ENCODE peak calls at places on chromosomes 13 and 19, in nine cellular contexts. One of them, this sample, is unnamed.

GRCh38 chr13:49935171-49936084 is 712 bp downstream of the SPRYD7 start:
- DNase-seq in BJ: no peak
- DNase-seq in cardiac fibroblast: peak
- DNase-seq in A549: peak
- DNase-seq in stomach: peak
- DNase-seq in retinal pigment epithelial cell: no peak
- DNase-seq in prostate gland: peak
- DNase-seq in CD8-positive, alpha-beta T cell: no peak
- DNase-seq in epithelial cell of esophagus: peak
- DNase-seq in this sample: peak

GRCh38 chr19:7211191-7211988 is 82.8 kb downstream of the INSR start:
- DNase-seq in retinal pigment epithelial cell: no peak
- DNase-seq in BJ: no peak
- DNase-seq in cardiac fibroblast: peak
- DNase-seq in epithelial cell of esophagus: no peak
- DNase-seq in prostate gland: no peak
- DNase-seq in stomach: peak
- DNase-seq in A549: no peak
- DNase-seq in CD8-positive, alpha-beta T cell: no peak
- DNase-seq in this sample: no peak

GRCh38 chr19:55540619-55541018 is 3.7 kb upstream of the SBK2 start:
- DNase-seq in CD8-positive, alpha-beta T cell: no peak
- DNase-seq in BJ: no peak
- DNase-seq in epithelial cell of esophagus: no peak
- DNase-seq in stomach: no peak
- DNase-seq in cardiac fibroblast: no peak
- DNase-seq in A549: no peak
- DNase-seq in retinal pigment epithelial cell: no peak
- DNase-seq in prostate gland: no peak
- DNase-seq in this sample: no peak

GRCh38 chr19:56927294-56927693 is 86.8 kb upstream of the PEG3 start:
- DNase-seq in BJ: no peak
- DNase-seq in A549: no peak
- DNase-seq in cardiac fibroblast: no peak
- DNase-seq in retinal pigment epithelial cell: no peak
- DNase-seq in prostate gland: no peak
- DNase-seq in CD8-positive, alpha-beta T cell: no peak
- DNase-seq in stomach: no peak
- DNase-seq in epithelial cell of esophagus: no peak
- DNase-seq in this sample: no peak

GRCh38 chr13:30191491-30192100 is 115.8 kb downstream of the KATNAL1 start:
- DNase-seq in epithelial cell of esophagus: peak
- DNase-seq in cardiac fibroblast: peak
- DNase-seq in A549: no peak
- DNase-seq in CD8-positive, alpha-beta T cell: no peak
- DNase-seq in stomach: no peak
- DNase-seq in BJ: no peak
- DNase-seq in prostate gland: no peak
- DNase-seq in retinal pigment epithelial cell: no peak
- DNase-seq in this sample: peak

GRCh38 chr13:39887424-39887823 is 232.0 kb downstream of the COG6 start:
- DNase-seq in BJ: peak
- DNase-seq in CD8-positive, alpha-beta T cell: no peak
- DNase-seq in cardiac fibroblast: no peak
- DNase-seq in epithelial cell of esophagus: no peak
- DNase-seq in prostate gland: no peak
- DNase-seq in stomach: no peak
- DNase-seq in A549: no peak
- DNase-seq in retinal pigment epithelial cell: no peak
- DNase-seq in this sample: no peak

GRCh38 chr13:112690242-112690943 is 555 bp downstream of the ATP11A start:
- DNase-seq in epithelial cell of esophagus: peak
- DNase-seq in retinal pigment epithelial cell: no peak
- DNase-seq in cardiac fibroblast: peak
- DNase-seq in CD8-positive, alpha-beta T cell: no peak
- DNase-seq in prostate gland: peak
- DNase-seq in A549: no peak
- DNase-seq in stomach: peak
- DNase-seq in BJ: no peak
- DNase-seq in this sample: peak

GRCh38 chr13:48775804-48776203 is 122.1 kb downstream of the CYSLTR2 start:
- DNase-seq in prostate gland: no peak
- DNase-seq in stomach: no peak
- DNase-seq in retinal pigment epithelial cell: no peak
- DNase-seq in A549: no peak
- DNase-seq in CD8-positive, alpha-beta T cell: no peak
- DNase-seq in cardiac fibroblast: peak
- DNase-seq in epithelial cell of esophagus: peak
- DNase-seq in BJ: peak
- DNase-seq in this sample: peak

GRCh38 chr13:91698767-91699166 is 300.3 kb downstream of the GPC5 start:
- DNase-seq in retinal pigment epithelial cell: no peak
- DNase-seq in stomach: no peak
- DNase-seq in BJ: no peak
- DNase-seq in epithelial cell of esophagus: no peak
- DNase-seq in prostate gland: no peak
- DNase-seq in A549: no peak
- DNase-seq in CD8-positive, alpha-beta T cell: no peak
- DNase-seq in cardiac fibroblast: no peak
- DNase-seq in this sample: no peak

GRCh38 chr13:50358221-50358620 is 343.0 kb downstream of the KCNRG start:
- DNase-seq in retinal pigment epithelial cell: no peak
- DNase-seq in A549: no peak
- DNase-seq in BJ: no peak
- DNase-seq in cardiac fibroblast: no peak
- DNase-seq in CD8-positive, alpha-beta T cell: no peak
- DNase-seq in epithelial cell of esophagus: no peak
- DNase-seq in stomach: no peak
- DNase-seq in prostate gland: no peak
- DNase-seq in this sample: peak

GRCh38 chr13:97386832-97387486 is 47.0 kb upstream of the RAP2A start:
- DNase-seq in BJ: no peak
- DNase-seq in prostate gland: no peak
- DNase-seq in A549: no peak
- DNase-seq in retinal pigment epithelial cell: no peak
- DNase-seq in CD8-positive, alpha-beta T cell: no peak
- DNase-seq in cardiac fibroblast: no peak
- DNase-seq in stomach: no peak
- DNase-seq in epithelial cell of esophagus: no peak
- DNase-seq in this sample: no peak

GRCh38 chr19:33767898-33768413 is 28.7 kb upstream of the KCTD15 start:
- DNase-seq in CD8-positive, alpha-beta T cell: no peak
- DNase-seq in BJ: no peak
- DNase-seq in A549: peak
- DNase-seq in epithelial cell of esophagus: peak
- DNase-seq in stomach: no peak
- DNase-seq in cardiac fibroblast: peak
- DNase-seq in prostate gland: no peak
- DNase-seq in retinal pigment epithelial cell: no peak
- DNase-seq in this sample: peak

GRCh38 chr13:51539887-51540286 is 44.4 kb upstream of the WDFY2 start:
- DNase-seq in prostate gland: no peak
- DNase-seq in stomach: no peak
- DNase-seq in A549: no peak
- DNase-seq in epithelial cell of esophagus: no peak
- DNase-seq in cardiac fibroblast: peak
- DNase-seq in retinal pigment epithelial cell: no peak
- DNase-seq in CD8-positive, alpha-beta T cell: no peak
- DNase-seq in BJ: no peak
- DNase-seq in this sample: no peak

GRCh38 chr19:44447864-44448674 is at the start of gene ZNF229:
- DNase-seq in cardiac fibroblast: peak
- DNase-seq in stomach: peak
- DNase-seq in retinal pigment epithelial cell: peak
- DNase-seq in CD8-positive, alpha-beta T cell: peak
- DNase-seq in epithelial cell of esophagus: peak
- DNase-seq in A549: peak
- DNase-seq in BJ: peak
- DNase-seq in prostate gland: peak
- DNase-seq in this sample: peak

GRCh38 chr19:32333227-32333626 is 12.2 kb upstream of the ZNF507 start:
- DNase-seq in stomach: no peak
- DNase-seq in BJ: no peak
- DNase-seq in A549: no peak
- DNase-seq in epithelial cell of esophagus: no peak
- DNase-seq in prostate gland: no peak
- DNase-seq in retinal pigment epithelial cell: no peak
- DNase-seq in CD8-positive, alpha-beta T cell: no peak
- DNase-seq in cardiac fibroblast: no peak
- DNase-seq in this sample: no peak

GRCh38 chr19:32337176-32337808 is 8.1 kb upstream of the ZNF507 start:
- DNase-seq in CD8-positive, alpha-beta T cell: no peak
- DNase-seq in BJ: no peak
- DNase-seq in cardiac fibroblast: peak
- DNase-seq in retinal pigment epithelial cell: peak
- DNase-seq in prostate gland: no peak
- DNase-seq in stomach: no peak
- DNase-seq in epithelial cell of esophagus: no peak
- DNase-seq in A549: no peak
- DNase-seq in this sample: no peak

GRCh38 chr19:32339988-32340874 is 5.2 kb upstream of the ZNF507 start:
- DNase-seq in epithelial cell of esophagus: peak
- DNase-seq in retinal pigment epithelial cell: no peak
- DNase-seq in CD8-positive, alpha-beta T cell: peak
- DNase-seq in prostate gland: peak
- DNase-seq in stomach: peak
- DNase-seq in BJ: no peak
- DNase-seq in A549: peak
- DNase-seq in cardiac fibroblast: peak
- DNase-seq in this sample: peak

DNA sequence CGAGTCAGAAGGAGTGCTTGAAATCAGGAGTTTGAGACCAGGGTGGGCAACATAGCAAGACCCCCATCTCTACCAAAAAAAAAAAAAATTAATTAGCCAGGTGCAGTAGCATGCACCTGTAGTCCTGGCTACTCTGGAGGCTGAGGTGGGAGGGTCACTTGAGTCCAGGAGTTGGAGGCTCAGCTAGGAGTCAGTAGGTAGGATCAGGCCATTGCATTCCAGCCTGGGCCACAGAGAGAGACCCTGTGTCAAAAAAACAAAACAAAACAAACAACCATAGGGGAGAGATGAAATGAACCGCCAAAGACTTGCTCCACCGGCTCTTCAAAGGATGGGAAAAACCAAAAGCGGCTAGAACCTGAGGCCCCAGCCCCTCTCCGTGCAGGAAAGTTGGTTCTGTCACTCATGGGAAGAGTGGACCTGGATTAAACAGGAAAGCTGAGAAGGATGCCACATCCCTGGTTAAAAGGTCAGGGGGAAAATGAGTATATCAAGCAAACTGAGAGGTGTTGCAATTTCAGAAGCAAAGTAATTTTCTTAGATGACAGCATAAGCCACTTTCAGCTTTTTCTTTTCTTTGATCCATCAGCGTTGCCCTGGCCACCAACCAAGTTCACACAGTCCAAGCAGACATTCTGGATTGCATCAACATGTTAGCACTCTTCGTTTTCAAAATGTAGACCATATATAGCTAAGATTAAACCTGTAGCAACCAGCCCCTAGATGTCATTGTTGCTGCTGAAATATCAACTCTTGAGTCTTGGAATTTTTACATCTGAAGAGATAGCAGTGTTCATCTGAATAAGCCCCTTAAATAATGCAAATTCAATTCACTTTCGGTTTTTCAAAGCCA is 8.9 kb upstream of the ZNF507 start:
- DNase-seq in retinal pigment epithelial cell: peak
- DNase-seq in epithelial cell of esophagus: peak
- DNase-seq in BJ: no peak
- DNase-seq in cardiac fibroblast: peak
- DNase-seq in CD8-positive, alpha-beta T cell: no peak
- DNase-seq in prostate gland: no peak
- DNase-seq in stomach: no peak
- DNase-seq in A549: peak
- DNase-seq in this sample: peak
- H3K4me3 ChIP-seq in retinal pigment epithelial cell: peak
- H3K4me3 ChIP-seq in epithelial cell of esophagus: no peak
- H3K4me3 ChIP-seq in BJ: peak
- H3K4me3 ChIP-seq in cardiac fibroblast: peak
- H3K4me3 ChIP-seq in CD8-positive, alpha-beta T cell: no peak
- H3K4me3 ChIP-seq in prostate gland: no peak
- H3K4me3 ChIP-seq in stomach: no peak
- H3K4me3 ChIP-seq in A549: no peak
- H3K4me3 ChIP-seq in this sample: no peak

DNA sequence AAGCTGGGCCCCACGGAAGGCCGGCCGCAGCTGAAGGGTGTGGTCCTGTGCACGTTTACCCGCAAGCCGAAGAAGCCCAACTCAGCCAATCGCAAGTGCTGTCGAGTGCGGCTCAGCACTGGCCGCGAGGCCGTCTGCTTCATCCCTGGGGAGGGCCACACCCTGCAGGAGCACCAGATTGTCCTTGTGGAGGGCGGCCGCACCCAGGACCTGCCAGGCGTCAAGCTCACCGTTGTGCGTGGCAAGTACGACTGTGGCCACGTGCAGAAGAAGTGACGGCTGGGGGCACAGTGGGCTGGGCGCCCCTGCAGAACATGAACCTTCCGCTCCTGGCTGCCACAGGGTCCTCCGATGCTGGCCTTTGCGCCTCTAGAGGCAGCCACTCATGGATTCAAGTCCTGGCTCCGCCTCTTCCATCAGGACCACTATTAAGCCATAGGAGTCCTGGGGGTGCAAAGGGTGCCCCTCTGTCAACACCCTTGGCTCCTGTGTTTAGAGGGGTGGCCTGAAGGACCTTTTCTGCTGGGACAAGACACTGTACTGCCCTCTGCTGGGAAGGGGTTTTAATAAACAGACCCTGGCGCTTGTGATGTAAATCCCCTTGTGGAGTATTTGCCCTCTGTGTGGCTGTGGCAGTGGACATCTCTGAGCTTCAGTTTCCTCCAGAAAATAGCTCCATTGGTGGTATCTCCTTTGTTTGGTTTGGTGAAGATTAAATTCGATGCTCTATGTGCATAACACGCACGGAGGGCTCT is 1.9 kb downstream of the MRPS12 start:
- DNase-seq in BJ: no peak
- DNase-seq in prostate gland: no peak
- DNase-seq in cardiac fibroblast: peak
- DNase-seq in CD8-positive, alpha-beta T cell: no peak
- DNase-seq in retinal pigment epithelial cell: no peak
- DNase-seq in stomach: no peak
- DNase-seq in epithelial cell of esophagus: peak
- DNase-seq in A549: peak
- DNase-seq in this sample: peak
- TF ChIP-seq CTCF in BJ: peak
- TF ChIP-seq CTCF in prostate gland: no peak
- TF ChIP-seq CTCF in cardiac fibroblast: peak
- TF ChIP-seq CTCF in CD8-positive, alpha-beta T cell: peak
- TF ChIP-seq CTCF in retinal pigment epithelial cell: peak
- TF ChIP-seq CTCF in stomach: no peak
- TF ChIP-seq CTCF in epithelial cell of esophagus: peak
- TF ChIP-seq CTCF in A549: peak
- TF ChIP-seq CTCF in this sample: peak

GRCh38 chr19:49152218-49152550 is 3.0 kb downstream of the HRC start:
- DNase-seq in epithelial cell of esophagus: no peak
- DNase-seq in retinal pigment epithelial cell: no peak
- DNase-seq in stomach: no peak
- DNase-seq in cardiac fibroblast: no peak
- DNase-seq in prostate gland: no peak
- DNase-seq in BJ: no peak
- DNase-seq in CD8-positive, alpha-beta T cell: no peak
- DNase-seq in A549: no peak
- DNase-seq in this sample: no peak
- H3K4me3 ChIP-seq in epithelial cell of esophagus: no peak
- H3K4me3 ChIP-seq in retinal pigment epithelial cell: no peak
- H3K4me3 ChIP-seq in stomach: no peak
- H3K4me3 ChIP-seq in cardiac fibroblast: no peak
- H3K4me3 ChIP-seq in prostate gland: no peak
- H3K4me3 ChIP-seq in BJ: no peak
- H3K4me3 ChIP-seq in CD8-positive, alpha-beta T cell: no peak
- H3K4me3 ChIP-seq in A549: no peak
- H3K4me3 ChIP-seq in this sample: no peak

GRCh38 chr19:47848871-47849473 is 10.1 kb upstream of the TPRX2 start:
- DNase-seq in CD8-positive, alpha-beta T cell: no peak
- DNase-seq in retinal pigment epithelial cell: peak
- DNase-seq in cardiac fibroblast: peak
- DNase-seq in epithelial cell of esophagus: no peak
- DNase-seq in stomach: no peak
- DNase-seq in prostate gland: no peak
- DNase-seq in BJ: no peak
- DNase-seq in A549: peak
- DNase-seq in this sample: no peak
- TF ChIP-seq CTCF in CD8-positive, alpha-beta T cell: peak
- TF ChIP-seq CTCF in retinal pigment epithelial cell: peak
- TF ChIP-seq CTCF in cardiac fibroblast: peak
- TF ChIP-seq CTCF in epithelial cell of esophagus: peak
- TF ChIP-seq CTCF in stomach: no peak
- TF ChIP-seq CTCF in prostate gland: no peak
- TF ChIP-seq CTCF in BJ: peak
- TF ChIP-seq CTCF in A549: peak
- TF ChIP-seq CTCF in this sample: peak